ENCODE peak calls at places on chromosome 17, in six cellular contexts. Y is HCT116, N is OCI-LY7, E is GM23338, D is GM23248, B is SK-N-SH. K is an unnamed sample.
A peak's percentile ranks its signal among the peaks of the same experiment; 100 is the strongest.

GRCh38 chr17:789160-789840 is 7.1 kb downstream of the MRM3 start:
- DNase-seq in Y (no peak), N (no peak), E (no peak), D (no peak), B (no peak), K (no peak)

GRCh38 chr17:28777178-28777577 is 33.4 kb downstream of the TRAF4 start:
- DNase-seq in Y (no peak), N (no peak), E (no peak), D (no peak), B (no peak), K (no peak)

GRCh38 chr17:4476512-4477070 is 22.1 kb upstream of the SPNS2 start:
- DNase-seq in Y (no peak), N (no peak), E (no peak), D (no peak), B (no peak), K (no peak)

GRCh38 chr17:9299695-9300094 is 275.9 kb downstream of the STX8 start:
- DNase-seq in Y (no peak), N (no peak), E (no peak), D (no peak), B (no peak), K (no peak)

GRCh38 chr17:67129283-67129682 is 84.9 kb downstream of the CACNG1 start:
- DNase-seq in Y (no peak), N (no peak), E (no peak), D (no peak), B (no peak), K (no peak)

GRCh38 chr17:9003355-9004131 is 17.8 kb upstream of the NTN1 start:
- DNase-seq in Y (no peak), N (no peak), E (peak; percentile 63), D (peak; percentile 12), B (peak; percentile 35), K (no peak)

GRCh38 chr17:72240333-72240732 is 119.5 kb downstream of the SOX9 start:
- DNase-seq in Y (no peak), N (no peak), E (no peak), D (no peak), B (no peak), K (no peak)

GRCh38 chr17:41621916-41622315 is 2.5 kb downstream of the KRT17 start:
- DNase-seq in Y (no peak), N (no peak), E (no peak), D (no peak), B (no peak), K (no peak)

GRCh38 chr17:35795007-35795870 is at the start of gene MMP28:
- DNase-seq in Y (no peak), N (no peak), E (peak; percentile 69), D (peak; percentile 54), B (peak; percentile 86), K (no peak)

GRCh38 chr17:78817123-78817522 is 23.5 kb downstream of the USP36 start:
- DNase-seq in Y (no peak), N (no peak), E (no peak), D (no peak), B (no peak), K (no peak)

GRCh38 chr17:48592097-48592496 is 1.5 kb downstream of the HOXB5 start:
- DNase-seq in Y (no peak), N (no peak), E (no peak), D (peak; percentile 38), B (no peak), K (no peak)
- H3K4me3 ChIP-seq in Y (no peak overlapping the region), N (no peak overlapping the region), E (no peak overlapping the region), D (peak overlapping the region; percentile 74), B (no peak overlapping the region), K (no peak overlapping the region)

GRCh38 chr17:38735161-38735997 is 5.2 kb downstream of the CISD3 start:
- DNase-seq in Y (no peak), N (peak; percentile 67), E (peak; percentile 86), D (peak; percentile 50), B (peak; percentile 92), K (peak; percentile 84)
- H3K4me2 ChIP-seq in Y (no peak overlapping the region), N (no peak overlapping the region), E (no peak overlapping the region), D (no peak overlapping the region), B (no peak overlapping the region), K (no peak overlapping the region)

GRCh38 chr17:5608696-5609095 is 24.4 kb upstream of the NLRP1 start:
- DNase-seq in Y (no peak), N (no peak), E (no peak), D (no peak), B (no peak), K (no peak)

GRCh38 chr17:5605452-5605851 is 21.1 kb upstream of the NLRP1 start:
- DNase-seq in Y (no peak), N (no peak), E (no peak), D (no peak), B (no peak), K (no peak)

GRCh38 chr17:5610956-5611355 is 26.6 kb upstream of the NLRP1 start:
- DNase-seq in Y (no peak), N (no peak), E (no peak), D (no peak), B (no peak), K (no peak)

DNA sequence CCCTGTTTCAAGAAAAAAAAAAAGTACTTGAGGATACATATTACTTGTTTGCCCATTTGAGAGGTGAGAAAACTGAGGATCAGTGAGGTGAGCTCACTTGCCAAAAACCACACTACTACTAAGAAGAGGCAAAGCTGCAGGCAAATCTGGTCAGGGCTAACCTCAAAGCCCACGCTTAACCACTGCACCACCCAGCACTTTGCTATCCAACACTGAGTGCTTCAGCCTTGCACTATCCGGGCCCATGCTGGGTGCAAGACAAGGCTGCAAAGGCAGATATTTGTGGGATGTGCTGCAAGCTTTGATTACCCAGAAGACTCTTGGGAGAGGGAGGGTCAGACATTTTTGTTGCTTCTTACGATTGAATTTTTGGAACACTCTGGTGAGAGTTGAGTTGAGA is 23.6 kb upstream of the NLRP1 start:
- DNase-seq in Y (no peak), N (no peak), E (no peak), D (no peak), B (no peak), K (no peak)
- H3K9me2 ChIP-seq in Y (no peaks in the 10 kb centered on the region), N (no peaks in the 10 kb centered on the region), E (no peaks in the 10 kb centered on the region), D (no peaks in the 10 kb centered on the region), B (no peaks in the 10 kb centered on the region), K (no peaks in the 10 kb centered on the region)

GRCh38 chr17:7575481-7575883 is 4.0 kb upstream of the CD68 start:
- DNase-seq in Y (no peak), N (no peak), E (no peak), D (peak; percentile 58), B (no peak), K (no peak)
- H3K4me3 ChIP-seq in Y (peak overlapping the region; percentile 100), N (peak overlapping the region; percentile 99), E (peak overlapping the region; percentile 100), D (peak overlapping the region; percentile 93), B (peak overlapping the region; percentile 100), K (no peak overlapping the region)

GRCh38 chr17:75365009-75365930 is 40.2 kb downstream of the GRB2 start:
- DNase-seq in Y (no peak), N (peak; percentile 66), E (no peak), D (no peak), B (peak; percentile 41), K (no peak)
- H3K4me2 ChIP-seq in Y (no peak overlapping the region), N (peak overlapping the region; percentile 71), E (no peak overlapping the region), D (no peak overlapping the region), B (peak overlapping the region; percentile 10), K (peak overlapping the region; percentile 26)

DNA sequence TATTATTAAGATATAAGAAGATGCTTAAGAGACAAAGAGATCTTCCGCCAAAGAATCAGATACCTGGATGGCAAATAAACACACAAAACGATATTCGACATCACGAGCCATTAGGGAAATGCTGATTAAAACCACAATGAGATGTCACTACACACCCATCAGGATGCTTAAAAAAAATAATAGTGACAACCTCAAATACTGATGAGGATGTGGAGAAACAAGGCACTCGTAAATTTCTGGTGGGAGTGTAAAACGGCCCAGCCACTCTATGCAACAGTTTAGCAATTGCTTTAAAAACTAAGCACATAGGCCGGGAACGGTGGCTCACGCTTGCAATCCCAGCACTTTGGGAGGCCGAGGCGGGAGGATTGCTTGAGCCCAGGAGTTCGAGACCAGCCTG is 39.4 kb downstream of the TBC1D16 start:
- DNase-seq in Y (no peak), N (no peak), E (no peak), D (no peak), B (no peak), K (no peak)
- H3K9me2 ChIP-seq in Y (no peaks in the 10 kb centered on the region), N (no peaks in the 10 kb centered on the region), E (no peaks in the 10 kb centered on the region), D (no peaks in the 10 kb centered on the region), B (no peaks in the 10 kb centered on the region), K (no peaks in the 10 kb centered on the region)

DNA sequence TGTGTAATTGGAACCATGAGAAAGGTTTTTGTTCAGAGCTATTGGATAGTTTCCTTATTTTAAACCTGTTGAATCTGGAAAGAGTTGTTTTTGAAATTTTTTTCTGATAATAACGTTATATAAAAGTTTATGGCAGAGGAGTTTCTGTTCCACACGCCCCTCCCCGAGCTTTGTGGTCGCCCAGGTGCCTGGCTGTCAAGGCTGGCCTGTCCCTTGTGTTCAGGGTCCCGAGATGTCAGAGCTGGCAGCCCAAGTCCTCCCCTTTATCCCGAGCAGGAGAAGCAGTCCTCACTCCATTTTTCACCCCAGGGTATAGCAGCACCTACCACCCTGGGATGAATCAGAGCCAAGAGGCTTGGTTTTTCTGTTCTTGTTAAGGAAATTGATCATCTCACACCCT is 26.2 kb upstream of the ZNF750 start:
- DNase-seq in Y (no peak), N (no peak), E (no peak), D (no peak), B (no peak), K (no peak)
- H3K4me3 ChIP-seq in Y (no peak overlapping the region), N (no peak overlapping the region), E (no peak overlapping the region), D (no peak overlapping the region), B (no peak overlapping the region), K (no peak overlapping the region)

DNA sequence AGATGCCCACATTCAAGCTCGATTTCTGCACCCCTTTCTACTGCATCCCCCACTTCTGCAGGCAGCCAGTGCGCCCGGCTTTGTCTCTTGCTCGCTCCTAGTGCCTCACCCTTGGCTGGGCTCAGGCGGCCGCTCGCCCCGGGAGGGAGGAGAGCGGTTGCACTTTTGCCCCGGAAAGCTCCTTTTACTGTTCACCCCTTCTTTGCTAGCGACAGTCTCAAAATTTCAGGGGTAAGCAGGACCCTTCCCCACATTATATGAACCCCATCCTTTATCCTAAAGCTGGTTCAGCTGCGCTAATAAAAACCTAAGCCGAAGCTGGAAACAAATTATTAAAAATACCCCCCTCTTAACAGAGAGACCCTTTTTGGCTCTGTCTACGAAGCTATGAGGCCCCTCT is 987 bp downstream of the HOXB5 start:
- DNase-seq in Y (no peak), N (no peak), E (no peak), D (peak; percentile 60), B (no peak), K (no peak)
- H3K4me2 ChIP-seq in Y (no peak overlapping the region), N (no peak overlapping the region), E (no peak overlapping the region), D (peak overlapping the region; percentile 75), B (peak overlapping the region; percentile 34), K (no peak overlapping the region)

DNA sequence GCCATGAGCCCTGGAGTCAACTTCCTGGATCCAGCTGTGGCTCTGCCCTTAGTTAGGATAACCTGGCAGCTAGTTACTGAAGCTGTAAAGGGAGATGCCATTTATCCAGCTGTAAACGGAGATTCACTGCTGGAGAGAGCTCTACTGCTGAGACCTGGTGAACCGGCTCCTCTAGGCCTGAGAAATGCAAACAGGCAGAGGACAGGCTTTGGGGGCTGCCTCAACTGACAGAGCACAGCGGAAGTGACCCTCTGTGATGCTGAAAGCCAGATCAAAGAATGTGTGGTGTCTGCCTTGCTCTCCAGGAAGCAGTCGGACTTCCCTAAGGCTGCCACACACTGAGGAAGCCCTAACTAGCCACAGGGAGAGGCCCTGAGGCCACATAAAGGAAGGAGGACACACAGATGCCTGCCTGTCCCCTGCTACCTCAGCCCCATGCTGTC is 21.9 kb upstream of the GPRC5C start:
- DNase-seq in Y (no peak), N (peak; percentile 76), E (no peak), D (no peak), B (no peak), K (no peak)
- H3K9me2 ChIP-seq in Y (no peaks in the 10 kb centered on the region), N (no peaks in the 10 kb centered on the region), E (no peaks in the 10 kb centered on the region), D (no peaks in the 10 kb centered on the region), B (no peaks in the 10 kb centered on the region), K (no peaks in the 10 kb centered on the region)

K was measured in Karpas-422.